ENCODE peak calls at places on chromosomes 13 and 19, in four cellular contexts. M, Y, Z and G are unnamed samples.
A peak's percentile ranks its signal among the peaks of the same experiment; 100 is the strongest.

GRCh38 chr13:50375792-50376191 is 360.5 kb downstream of the KCNRG start:
- DNase-seq in Y (peak; percentile 36), Z (peak; percentile 25), M (peak; percentile 42), G (no peak)

GRCh38 chr13:20582026-20582425 is 15.1 kb downstream of the IFT88 start:
- DNase-seq in Y (no peak), Z (no peak), M (no peak), G (no peak)

GRCh38 chr19:8302734-8303133 is 5.4 kb downstream of the CD320 start:
- DNase-seq in M (no peak), Z (no peak), Y (no peak), G (peak; percentile 1)

GRCh38 chr19:11422163-11423068 is 3.3 kb upstream of the RGL3 start:
- DNase-seq in Z (peak; percentile 65), M (no peak), Y (no peak), G (peak; percentile 39)

GRCh38 chr19:37991176-37991835 is 84.3 kb downstream of the SIPA1L3 start:
- DNase-seq in M (no peak), Z (no peak), Y (no peak), G (no peak)

GRCh38 chr13:35549481-35549880 is 73.0 kb upstream of the MAB21L1 start:
- DNase-seq in Y (peak; percentile 30), M (no peak), Z (peak; percentile 8), G (no peak)

GRCh38 chr13:29509999-29510586 is 85.4 kb downstream of the SLC7A1 start:
- DNase-seq in Y (no peak), M (no peak), Z (no peak), G (no peak)

GRCh38 chr19:39831679-39832078 is 2.3 kb downstream of the DYRK1B start:
- DNase-seq in Y (no peak), M (no peak), Z (no peak), G (no peak)

GRCh38 chr13:106407338-106407737 is 128.1 kb downstream of the EFNB2 start:
- DNase-seq in Z (no peak), Y (no peak), M (no peak), G (no peak)

GRCh38 chr13:53788286-53788685 is 759.7 kb downstream of the OLFM4 start:
- DNase-seq in Z (no peak), M (no peak), Y (no peak), G (no peak)

GRCh38 chr13:20728579-20729300 is 25.2 kb downstream of the IL17D start:
- DNase-seq in Y (no peak), Z (no peak), M (peak; percentile 92), G (no peak)

GRCh38 chr19:32471095-32471494 is 65.5 kb downstream of the DPY19L3 start:
- DNase-seq in Z (no peak), M (no peak), Y (no peak), G (no peak)

GRCh38 chr13:90757127-90757680 is 590.3 kb upstream of the MIR17HG start:
- DNase-seq in M (no peak), Z (peak; percentile 31), Y (no peak), G (no peak)

GRCh38 chr13:97600438-97601080 is 166.6 kb downstream of the RAP2A start:
- DNase-seq in Z (peak; percentile 92), M (no peak), Y (no peak), G (no peak)

GRCh38 chr13:113775451-113776145 is 16.6 kb downstream of the TMEM255B start:
- DNase-seq in M (no peak), Z (no peak), Y (no peak), G (no peak)

GRCh38 chr19:3573162-3573857 is 566 bp downstream of the HMG20B start:
- DNase-seq in Z (no peak), Y (no peak), M (no peak), G (no peak)

GRCh38 chr13:114132419-114133121 is at the start of gene RASA3:
- DNase-seq in Z (peak; percentile 85), Y (peak; percentile 63), M (no peak), G (peak; percentile 83)

GRCh38 chr13:99062593-99062992 is 84.7 kb upstream of the DOCK9 start:
- DNase-seq in Y (no peak), Z (peak; percentile 46), M (no peak), G (peak; percentile 55)

GRCh38 chr13:80342541-80343371 is 1.8 kb upstream of the SPRY2 start:
- DNase-seq in M (peak; percentile 96), Y (no peak), Z (peak; percentile 78), G (peak; percentile 95)

GRCh38 chr13:75415720-75416119 is 66.2 kb downstream of the TBC1D4 start:
- DNase-seq in M (no peak), Y (peak; percentile 43), Z (peak; percentile 85), G (no peak)

GRCh38 chr19:51259348-51260245 is 8.7 kb downstream of the SIGLECL1 start:
- DNase-seq in Z (peak; percentile 16), M (no peak), Y (no peak), G (peak; percentile 66)

GRCh38 chr19:8403820-8404109 is 9.3 kb upstream of the MARCHF2 start:
- DNase-seq in Z (no peak), M (no peak), Y (no peak), G (no peak)

GRCh38 chr13:69556540-69557196 is 551.0 kb upstream of the ATXN8OS start:
- DNase-seq in M (no peak), Y (no peak), Z (no peak), G (no peak)

GRCh38 chr19:18223860-18224524 is 2.2 kb downstream of the PDE4C start:
- DNase-seq in M (no peak), Y (no peak), Z (no peak), G (peak; percentile 72)

GRCh38 chr19:42074513-42075363 is 1.2 kb upstream of the ZNF574 start:
- DNase-seq in Z (no peak), M (no peak), Y (no peak), G (no peak)

GRCh38 chr19:18086590-18087138 is at the start of gene IL12RB1:
- DNase-seq in Y (no peak), Z (peak; percentile 36), M (no peak), G (no peak)

DNA sequence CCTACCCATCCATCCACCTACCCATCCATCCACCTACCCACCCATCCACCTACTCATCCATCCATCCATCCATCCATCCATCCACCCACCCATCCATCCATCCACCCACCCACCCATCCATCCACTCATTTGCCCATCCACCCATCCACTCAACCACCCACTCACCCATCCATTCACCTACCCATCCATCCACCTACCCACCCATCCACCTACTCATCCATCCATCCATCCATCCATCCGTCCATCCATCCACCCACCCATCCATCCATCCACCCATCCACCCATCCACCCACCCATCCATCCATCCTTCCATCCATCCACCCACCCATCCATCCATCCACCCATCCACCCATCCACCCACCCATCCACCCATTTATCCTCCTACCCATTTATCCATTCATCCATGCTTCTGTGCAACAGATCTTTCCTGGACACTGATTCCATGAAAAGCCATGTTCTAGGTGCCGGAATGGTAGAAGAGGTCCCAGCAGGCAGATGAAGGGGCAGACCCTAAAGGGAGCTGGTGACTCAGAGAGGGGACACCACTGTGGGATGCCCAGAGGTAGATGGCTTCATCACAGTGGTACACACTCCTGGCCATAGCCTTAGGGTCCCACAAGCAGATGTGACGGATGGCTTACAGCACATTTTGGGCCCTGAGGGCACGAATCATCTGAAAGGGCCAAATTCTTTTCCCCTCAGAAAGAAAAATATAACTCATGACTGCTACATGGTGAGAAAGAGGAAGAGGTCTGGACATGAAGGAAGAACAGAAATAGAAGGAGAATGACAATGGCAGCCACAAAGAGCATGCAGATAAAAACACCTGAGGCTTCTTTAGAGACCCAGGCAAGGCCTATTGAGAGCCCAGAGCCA is 76.0 kb downstream of the KCTD15 start:
- DNase-seq in Z (no peak), Y (no peak), M (peak; percentile 45), G (no peak)
- TF ChIP-seq CTCF in Z (no peak), Y (no peak), M (no peak), G (no peak)

GRCh38 chr13:41398494-41399190 is 58.7 kb upstream of the RGCC start:
- DNase-seq in M (peak; percentile 37), Y (no peak), Z (no peak), G (no peak)
- TF ChIP-seq CTCF in M (no peak), Y (no peak), Z (no peak), G (no peak)

GRCh38 chr13:32585625-32586021 is 629 bp upstream of the PDS5B start:
- DNase-seq in M (no peak), Z (no peak), Y (no peak), G (peak; percentile 10)

GRCh38 chr13:32586022-32586900 is at the start of gene PDS5B:
- DNase-seq in Y (peak; percentile 87), M (peak; percentile 98), Z (peak; percentile 96), G (peak; percentile 99)

GRCh38 chr13:32587774-32588165 is 1.5 kb downstream of the PDS5B start:
- DNase-seq in Z (peak; percentile 80), M (no peak), Y (peak; percentile 4), G (no peak)

GRCh38 chr13:32582991-32583390 is 3.3 kb upstream of the PDS5B start:
- DNase-seq in Y (no peak), Z (no peak), M (no peak), G (no peak)

GRCh38 chr13:32587014-32587773 is 942 bp downstream of the PDS5B start:
- DNase-seq in Z (peak; percentile 78), M (no peak), Y (peak; percentile 22), G (peak; percentile 63)
- TF ChIP-seq CTCF in Z (no peak), M (peak; percentile 33), Y (no peak), G (no peak)

DNA sequence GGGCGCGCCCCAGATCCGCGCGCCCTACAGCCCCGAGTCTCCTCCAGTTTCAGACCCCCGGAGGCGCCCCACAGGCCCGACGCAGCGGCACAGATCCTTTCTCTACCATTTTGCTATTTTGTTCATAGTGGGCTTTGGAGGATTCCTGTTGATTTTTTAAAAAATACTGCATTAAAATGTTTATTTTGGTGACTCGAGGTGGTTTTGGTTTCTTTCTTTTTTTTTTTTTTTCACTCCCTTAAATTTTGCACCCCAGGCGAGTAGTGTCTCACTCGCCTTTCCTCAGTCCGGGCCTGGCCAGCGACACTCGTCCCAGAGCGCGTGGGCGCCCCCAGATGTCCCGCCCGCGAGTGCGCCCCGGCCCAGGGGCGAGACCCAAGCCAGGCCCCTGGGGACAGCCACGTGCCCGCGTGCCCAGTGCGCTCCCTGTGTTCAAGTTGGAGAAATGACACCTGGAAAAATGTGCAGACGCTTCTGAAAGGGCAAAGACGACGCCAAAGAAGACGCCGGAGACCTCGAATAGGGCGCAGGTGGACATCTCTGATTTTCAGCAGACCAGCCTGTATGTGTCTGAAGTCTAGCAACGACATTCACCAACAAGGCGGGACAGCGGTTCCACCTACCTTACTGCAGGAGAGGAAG is 478 bp upstream of the INSR start:
- DNase-seq in Y (no peak), M (no peak), Z (peak; percentile 44), G (peak; percentile 46)
- TF ChIP-seq CTCF in Y (peak; percentile 7), M (peak; percentile 46), Z (peak; percentile 6), G (no peak)

GRCh38 chr19:48308695-48309586 is 16.4 kb upstream of the EMP3 start:
- DNase-seq in Y (no peak), M (no peak), Z (peak; percentile 48), G (no peak)
- TF ChIP-seq CTCF in Y (peak; percentile 6), M (no peak), Z (peak; percentile 58), G (no peak)